ENCODE peak calls at places on chromosomes 3 and 15, in nine cellular contexts. Z, W, H, F, V, N, R, X and C are unnamed samples. For H3K27me3, the result is how much of the 10 kb centered on the place peaks cover.

GRCh38 chr3:11606090-11606784 is 37.5 kb downstream of the VGLL4 start:
- DNase-seq in W (no peak), N (no peak), X (no peak), Z (no peak), V (no peak), F (no peak), H (no peak), R (no peak), C (no peak)

GRCh38 chr3:43442872-43443395 is 156.6 kb downstream of the SNRK start:
- DNase-seq in F (no peak), V (no peak), H (no peak), W (no peak), Z (no peak), X (no peak), N (no peak), R (no peak), C (no peak)

GRCh38 chr3:123411340-123412040 is 37.4 kb downstream of the ADCY5 start:
- DNase-seq in H (peak), Z (no peak), F (no peak), W (no peak), N (no peak), V (no peak), X (no peak), R (no peak), C (no peak)

GRCh38 chr3:180382781-180383180 is 219.2 kb upstream of the TTC14 start:
- DNase-seq in F (no peak), R (no peak), N (no peak), X (peak), Z (no peak), H (no peak), W (no peak), V (no peak), C (no peak)

GRCh38 chr15:44712108-44713005 is 1.0 kb downstream of the B2M start:
- DNase-seq in R (peak), V (peak), X (no peak), H (peak), N (peak), F (peak), Z (peak), W (peak), C (peak)

GRCh38 chr3:137642305-137642704 is 121.8 kb upstream of the SOX14 start:
- DNase-seq in W (no peak), F (peak), H (no peak), V (no peak), Z (no peak), N (no peak), X (peak), R (no peak), C (no peak)

GRCh38 chr3:136545664-136546266 is 206.4 kb downstream of the STAG1 start:
- DNase-seq in H (no peak), X (no peak), N (no peak), R (peak), V (peak), Z (no peak), W (no peak), F (peak), C (no peak)

GRCh38 chr3:101065962-101066361 is 72.7 kb upstream of the ABI3BP start:
- DNase-seq in R (peak), Z (no peak), W (no peak), N (peak), X (no peak), V (peak), H (no peak), F (peak), C (peak)

GRCh38 chr3:46325645-46326300 is 28.1 kb upstream of the CCR2 start:
- DNase-seq in Z (no peak), N (peak), V (no peak), F (no peak), H (no peak), R (no peak), W (no peak), X (no peak), C (no peak)

GRCh38 chr15:89749951-89750559 is 994 bp downstream of the MESP1 start:
- DNase-seq in Z (no peak), F (no peak), H (no peak), X (peak), R (no peak), V (no peak), N (no peak), W (no peak), C (no peak)

GRCh38 chr3:32901005-32901932 is 50.2 kb upstream of the CCR4 start:
- DNase-seq in N (no peak), R (peak), X (no peak), F (no peak), H (no peak), W (no peak), V (no peak), Z (no peak), C (no peak)

GRCh38 chr15:89910891-89911626 is 1.7 kb downstream of the ARPIN start:
- DNase-seq in N (no peak), W (no peak), R (no peak), X (no peak), Z (no peak), H (no peak), V (no peak), F (no peak), C (no peak)

GRCh38 chr15:64023215-64023614 is 23.1 kb downstream of the DAPK2 start:
- DNase-seq in R (peak), V (no peak), N (peak), H (no peak), F (no peak), Z (no peak), X (no peak), W (no peak), C (no peak)

GRCh38 chr3:194282436-194283122 is 68.5 kb downstream of the CPN2 start:
- DNase-seq in Z (no peak), N (no peak), V (no peak), R (no peak), X (peak), H (no peak), F (no peak), W (peak), C (no peak)

GRCh38 chr3:197030379-197031314 is 1.0 kb upstream of the MELTF start:
- DNase-seq in H (peak), V (no peak), R (no peak), W (no peak), Z (no peak), X (no peak), N (no peak), F (peak), C (no peak)

GRCh38 chr15:39833515-39833981 is 50.9 kb upstream of the FSIP1 start:
- DNase-seq in W (no peak), Z (no peak), F (no peak), V (peak), H (no peak), X (no peak), R (peak), N (no peak), C (no peak)

GRCh38 chr15:49423021-49423420 is at the start of gene FGF7:
- DNase-seq in V (peak), H (no peak), Z (no peak), R (peak), N (no peak), X (no peak), F (peak), W (no peak), C (no peak)

GRCh38 chr15:76439542-76439941 is 103.0 kb downstream of the ISL2 start:
- DNase-seq in V (no peak), W (no peak), Z (no peak), X (peak), F (peak), R (no peak), H (no peak), N (peak), C (no peak)

GRCh38 chr3:50582083-50582482 is 12.8 kb downstream of the HEMK1 start:
- DNase-seq in X (no peak), Z (no peak), F (no peak), H (no peak), W (no peak), V (no peak), N (no peak), R (no peak), C (no peak)

GRCh38 chr3:180617049-180617448 is 15.1 kb downstream of the TTC14 start:
- DNase-seq in N (no peak), X (no peak), R (peak), Z (no peak), V (no peak), W (no peak), F (no peak), H (no peak), C (no peak)

GRCh38 chr15:91950631-91951384 is 97.3 kb downstream of the SLCO3A1 start:
- DNase-seq in H (no peak), F (no peak), R (peak), N (peak), Z (no peak), X (no peak), W (no peak), V (peak), C (no peak)

GRCh38 chr3:57179580-57180410 is 14.6 kb upstream of the IL17RD start:
- DNase-seq in H (no peak), F (peak), W (no peak), N (no peak), X (no peak), R (peak), V (peak), Z (no peak), C (no peak)

GRCh38 chr15:33581032-33581431 is 270.3 kb downstream of the RYR3 start:
- DNase-seq in H (no peak), N (peak), W (no peak), F (peak), X (no peak), V (peak), R (peak), Z (no peak), C (peak)

GRCh38 chr3:147699175-147699838 is 290.1 kb downstream of the ZIC1 start:
- DNase-seq in Z (no peak), H (no peak), V (peak), W (no peak), F (no peak), R (peak), N (peak), X (no peak), C (peak)

GRCh38 chr15:81573098-81573746 is 199.2 kb upstream of the TMC3 start:
- DNase-seq in H (no peak), Z (no peak), R (no peak), F (peak), X (peak), V (no peak), N (no peak), W (no peak), C (no peak)

GRCh38 chr3:86147119-86147518 is 843.8 kb downstream of the VGLL3 start:
- DNase-seq in H (no peak), W (no peak), F (peak), V (no peak), R (no peak), N (no peak), X (peak), Z (no peak), C (no peak)

GRCh38 chr15:83304861-83305661 is 20.6 kb upstream of the BNC1 start:
- DNase-seq in R (no peak), W (no peak), H (no peak), V (no peak), F (no peak), N (peak), Z (no peak), X (peak), C (no peak)

GRCh38 chr15:101027920-101028319 is 108.8 kb downstream of the LRRK1 start:
- DNase-seq in H (no peak), X (peak), N (no peak), F (no peak), R (no peak), V (no peak), W (no peak), Z (no peak), C (no peak)

DNA sequence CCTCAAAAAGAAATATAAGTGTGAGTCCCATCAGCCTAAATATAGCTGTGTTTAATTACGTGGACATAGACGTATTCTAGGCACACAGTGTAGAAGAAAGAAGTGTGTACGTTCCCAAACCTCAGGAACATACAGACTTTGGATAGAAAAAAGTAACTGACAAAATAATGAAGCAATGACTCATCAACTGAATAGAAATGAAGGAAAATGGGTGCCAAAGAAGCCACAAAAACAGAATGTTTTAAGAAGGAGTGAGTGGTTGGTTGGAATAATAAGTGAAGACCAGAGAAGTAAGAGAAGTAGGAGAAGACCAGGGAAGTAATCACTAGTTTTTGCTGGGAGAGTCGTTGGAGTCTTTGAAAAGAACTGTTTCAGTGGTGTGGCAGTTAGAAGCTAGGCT is 518.1 kb downstream of the ROBO1 start:
- DNase-seq in W (no peak), F (no peak), Z (no peak), X (no peak), N (no peak), H (no peak), V (no peak), R (peak), C (peak)
- H3K4me3 ChIP-seq in W (no peak), F (no peak), Z (no peak), X (no peak), N (no peak), H (no peak), V (no peak), R (no peak), C (no peak)

DNA sequence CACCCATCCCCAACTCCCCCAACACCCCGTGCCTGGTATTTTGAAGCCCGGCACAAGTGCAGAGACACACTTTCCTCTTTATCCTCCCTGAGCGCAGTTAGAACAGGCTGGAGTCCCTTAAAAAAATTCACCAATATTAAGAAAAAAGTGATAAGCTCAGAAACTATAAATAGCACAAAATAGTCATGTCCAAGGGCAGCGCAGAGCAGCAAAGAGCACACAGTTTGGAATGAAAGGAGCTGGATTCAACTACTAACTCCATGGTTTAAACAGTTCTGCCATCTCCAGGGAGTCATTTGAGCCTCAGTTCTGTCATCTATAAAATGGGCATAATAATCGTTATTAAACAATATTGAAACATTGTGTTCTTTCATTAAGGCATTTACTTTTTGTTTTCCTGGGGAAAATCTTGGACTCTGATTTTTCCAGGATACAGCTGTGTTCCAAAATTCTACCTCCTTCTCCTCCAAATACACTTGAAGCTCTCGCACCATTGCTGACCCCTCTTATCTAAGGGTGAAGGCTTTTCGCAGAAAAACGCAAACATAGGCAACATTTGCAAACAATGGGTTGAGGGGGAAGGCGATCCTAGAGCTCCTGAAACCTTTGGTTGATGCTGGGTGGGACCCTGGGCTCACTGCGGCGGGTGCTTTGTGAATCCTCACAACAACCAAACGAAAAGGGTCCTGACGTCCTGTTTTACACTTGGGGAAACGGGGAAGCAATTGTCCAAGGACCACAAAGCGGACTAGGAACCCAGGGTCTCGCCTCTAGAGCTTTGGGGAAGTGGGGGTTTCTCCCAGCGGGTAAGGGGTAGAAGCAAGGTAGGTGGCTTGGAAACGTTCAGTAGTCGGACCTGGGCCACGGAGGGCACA is 41.8 kb downstream of the EPHB3 start:
- DNase-seq in N (no peak), F (peak), V (peak), X (peak), W (no peak), H (no peak), Z (no peak), R (no peak), C (no peak)
- H3K27me3 ChIP-seq in N (under half), F (under half), V (under half), X (under half), W (under half), H (under half), Z (under half), R (under half), C (under half)

DNA sequence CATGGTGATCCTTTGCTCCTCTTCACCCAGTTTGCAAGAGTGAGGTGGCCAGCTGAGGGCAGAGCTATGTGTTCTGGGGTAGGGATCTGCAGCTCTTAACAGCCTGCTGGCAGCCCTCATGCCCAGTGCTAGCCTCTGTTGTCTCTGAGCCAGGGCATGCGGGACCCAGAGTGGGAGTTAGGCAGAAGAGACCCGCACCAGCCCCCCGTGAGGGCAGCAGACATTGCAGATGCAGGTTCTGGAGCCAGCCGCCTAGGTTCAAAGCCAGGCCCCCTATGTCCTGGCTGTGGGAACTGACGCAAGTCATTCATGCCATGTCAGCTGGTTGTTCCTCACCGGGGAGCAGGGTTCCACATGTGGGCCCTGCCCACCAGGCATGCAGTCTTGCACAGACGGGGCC is 74.7 kb downstream of the DNAJB8 start:
- DNase-seq in X (no peak), F (no peak), R (no peak), V (no peak), W (no peak), N (no peak), H (no peak), Z (no peak), C (no peak)
- H3K27ac ChIP-seq in X (no peak), F (no peak), R (no peak), V (no peak), W (no peak), N (no peak), H (no peak), Z (no peak), C (no peak)

DNA sequence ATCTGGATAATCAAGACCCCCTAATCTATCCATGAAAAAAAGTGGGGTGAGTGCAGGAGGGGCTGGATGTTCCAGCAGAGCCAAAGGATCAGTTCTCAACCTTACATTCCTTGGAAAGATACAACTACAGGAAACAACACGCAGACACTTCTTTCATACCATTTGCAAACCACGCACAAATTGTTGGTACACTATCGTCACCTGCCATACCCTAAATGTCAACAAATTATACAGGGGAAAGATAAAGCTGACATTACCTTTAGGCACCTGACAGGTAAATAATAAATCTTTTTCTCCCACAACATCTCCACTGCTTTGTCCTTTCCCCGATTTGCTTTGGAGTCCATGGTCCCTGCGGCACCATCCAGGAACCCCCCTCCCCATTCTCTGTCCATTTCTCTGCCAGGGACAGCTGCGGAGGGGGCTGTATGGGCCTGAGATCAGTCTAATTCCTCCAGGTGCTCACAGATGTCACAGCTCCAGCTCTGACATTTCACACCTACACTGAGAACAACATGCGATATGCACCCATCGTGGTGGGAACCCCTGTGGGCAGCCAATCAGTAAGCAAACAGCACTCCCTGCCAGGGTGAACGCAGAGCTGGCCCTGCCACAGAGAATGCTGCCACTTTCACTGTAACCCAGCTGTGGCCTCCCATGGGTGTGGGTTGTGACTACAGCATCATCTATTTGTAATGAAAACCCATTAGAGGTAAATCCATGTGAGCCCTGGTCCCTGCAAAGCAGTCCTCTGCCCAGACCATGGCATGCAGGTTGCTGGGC is 37.7 kb upstream of the BCL2L10 start:
- DNase-seq in V (no peak), H (no peak), R (no peak), W (no peak), F (no peak), N (no peak), Z (no peak), X (peak), C (no peak)
- H3K4me3 ChIP-seq in V (no peak), H (no peak), R (no peak), W (no peak), F (no peak), N (no peak), Z (no peak), X (no peak), C (no peak)

GRCh38 chr3:134407247-134407640 is 33.0 kb upstream of the AMOTL2 start:
- DNase-seq in V (peak), W (no peak), H (no peak), F (peak), R (peak), N (no peak), X (no peak), Z (no peak), C (no peak)
- H3K27me3 ChIP-seq in V (half or more), W (under half), H (under half), F (under half), R (under half), N (under half), X (under half), Z (under half), C (under half)